ENCODE peak calls at places on chromosomes 5 and 9, in ten cellular contexts. X is stimulated activated CD4-positive, alpha-beta T cell treated with anti-CD3 and anti-CD28 coated beads, TNF-alpha, amount 100 ng/mL, for 4 hours; E is stimulated activated CD8-positive, alpha-beta memory T cell treated with anti-CD3 and anti-CD28 coated beads, Interleukin-15, amount 100 ng/mL, for 1 hour; L is activated naive CD4-positive, alpha-beta T cell; O is activated CD4-positive, alpha-beta T cell treated with anti-CD3 and anti-CD28 coated beads, Interleukin-2, amount 10 ng/mL, durations not matched to agents 7 days and 5 days; G is nephron progenitor cell; F is WERI-Rb-1; I is HEK293T; Y is endothelial cell of umbilical vein; C is HT1080. T is an unnamed sample.

GRCh38 chr5:181258576-181258975 is 2.4 kb downstream of the TRIM52 start:
- DNase-seq in X (no peak), E (no peak), L (no peak), O (no peak), G (no peak), F (no peak), I (no peak), Y (no peak), C (no peak), T (no peak)

GRCh38 chr5:58842851-58843250 is 260.0 kb downstream of the RAB3C start:
- DNase-seq in X (no peak), E (no peak), L (no peak), O (no peak), G (no peak), F (no peak), I (no peak), Y (no peak), C (no peak), T (no peak)

GRCh38 chr9:23659346-23660006 is 166.6 kb downstream of the ELAVL2 start:
- DNase-seq in X (no peak), E (no peak), L (no peak), O (no peak), G (no peak), F (no peak), I (no peak), Y (no peak), C (no peak), T (no peak)

GRCh38 chr5:150500905-150501304 is 7.0 kb upstream of the NDST1 start:
- DNase-seq in X (no peak), E (no peak), L (no peak), O (no peak), G (no peak), F (no peak), I (no peak), Y (no peak), C (no peak), T (no peak)

GRCh38 chr5:83313431-83313830 is 158.1 kb upstream of the VCAN start:
- DNase-seq in X (no peak), E (no peak), L (no peak), O (no peak), G (no peak), F (no peak), I (no peak), Y (no peak), C (no peak), T (no peak)

GRCh38 chr5:77145666-77146065 is 58.6 kb upstream of the ZBED3 start:
- DNase-seq in X (no peak), E (no peak), L (no peak), O (no peak), G (no peak), F (no peak), I (no peak), Y (peak), C (peak), T (no peak)

GRCh38 chr5:83957188-83957587 is 236.5 kb upstream of the HAPLN1 start:
- DNase-seq in X (no peak), E (no peak), L (no peak), O (no peak), G (no peak), F (no peak), I (no peak), Y (no peak), C (peak), T (no peak)

GRCh38 chr9:114397219-114397847 is 9.6 kb upstream of the AKNA start:
- DNase-seq in X (no peak), E (no peak), L (no peak), O (no peak), G (no peak), F (peak), I (no peak), Y (no peak), C (no peak), T (no peak)

GRCh38 chr5:109558364-109558763 is 131.4 kb upstream of the MAN2A1 start:
- DNase-seq in X (no peak), E (no peak), L (no peak), O (no peak), G (no peak), F (no peak), I (no peak), Y (no peak), C (no peak), T (no peak)

GRCh38 chr5:141849371-141850182 is 28.6 kb downstream of the PCDH1 start:
- DNase-seq in X (peak), E (peak), L (peak), O (peak), G (peak), F (peak), I (peak), Y (peak), C (peak), T (peak)

GRCh38 chr9:127129073-127129717 is 6.8 kb upstream of the ANGPTL2 start:
- DNase-seq in X (no peak), E (no peak), L (no peak), O (no peak), G (no peak), F (no peak), I (no peak), Y (no peak), C (no peak), T (no peak)

GRCh38 chr9:83154087-83154736 is 91.3 kb upstream of the RASEF start:
- DNase-seq in X (no peak), E (no peak), L (no peak), O (no peak), G (no peak), F (no peak), I (no peak), Y (no peak), C (peak), T (no peak)

T was measured in central memory CD8-positive, alpha-beta T cell.